ENCODE peak calls at places on chromosomes 4 and X, in four cellular contexts. One of them, this sample, is unnamed.

GRCh38 chr4:2352729-2353221 is 65.7 kb downstream of the ZFYVE28 start:
- DNase-seq in left lung: peak
- DNase-seq in fibroblast of mammary gland: no peak
- DNase-seq in iris pigment epithelial cell: no peak
- DNase-seq in this sample: peak

GRCh38 chr4:140267576-140267975 is 105.9 kb upstream of the SCOC start:
- DNase-seq in left lung: no peak
- DNase-seq in fibroblast of mammary gland: no peak
- DNase-seq in iris pigment epithelial cell: peak
- DNase-seq in this sample: no peak

GRCh38 chrX:72409993-72410392 is 104.3 kb upstream of the CITED1 start:
- DNase-seq in left lung: no peak
- DNase-seq in fibroblast of mammary gland: no peak
- DNase-seq in iris pigment epithelial cell: no peak
- DNase-seq in this sample: no peak

GRCh38 chr4:46993075-46994006 is at the start of gene GABRA4:
- DNase-seq in left lung: peak
- DNase-seq in fibroblast of mammary gland: no peak
- DNase-seq in iris pigment epithelial cell: no peak
- DNase-seq in this sample: no peak

GRCh38 chrX:13305091-13305490 is 14.8 kb downstream of the ATXN3L start:
- DNase-seq in left lung: no peak
- DNase-seq in fibroblast of mammary gland: no peak
- DNase-seq in iris pigment epithelial cell: no peak
- DNase-seq in this sample: no peak

GRCh38 chrX:11189097-11189496 is 78.0 kb downstream of the HCCS start:
- DNase-seq in left lung: no peak
- DNase-seq in fibroblast of mammary gland: no peak
- DNase-seq in iris pigment epithelial cell: no peak
- DNase-seq in this sample: no peak

GRCh38 chr4:39721788-39722187 is 23.9 kb downstream of the UBE2K start:
- DNase-seq in left lung: no peak
- DNase-seq in fibroblast of mammary gland: no peak
- DNase-seq in iris pigment epithelial cell: no peak
- DNase-seq in this sample: no peak

GRCh38 chr4:119039779-119040178 is 95.9 kb upstream of the MYOZ2 start:
- DNase-seq in left lung: no peak
- DNase-seq in fibroblast of mammary gland: no peak
- DNase-seq in iris pigment epithelial cell: no peak
- DNase-seq in this sample: no peak

GRCh38 chrX:50697691-50698090 is 116.3 kb downstream of the SHROOM4 start:
- DNase-seq in left lung: no peak
- DNase-seq in fibroblast of mammary gland: peak
- DNase-seq in iris pigment epithelial cell: peak
- DNase-seq in this sample: no peak

GRCh38 chr4:153205028-153205648 is 895 bp downstream of the TRIM2 start:
- DNase-seq in left lung: no peak
- DNase-seq in fibroblast of mammary gland: no peak
- DNase-seq in iris pigment epithelial cell: no peak
- DNase-seq in this sample: no peak

GRCh38 chr4:41506071-41506470 is 31.9 kb upstream of the LIMCH1 start:
- DNase-seq in left lung: no peak
- DNase-seq in fibroblast of mammary gland: no peak
- DNase-seq in iris pigment epithelial cell: peak
- DNase-seq in this sample: no peak

GRCh38 chrX:50579955-50580354 is 109.3 kb upstream of the DGKK start:
- DNase-seq in left lung: no peak
- DNase-seq in fibroblast of mammary gland: peak
- DNase-seq in iris pigment epithelial cell: peak
- DNase-seq in this sample: no peak

GRCh38 chr4:132593717-132594400 is 555.2 kb upstream of the PCDH10 start:
- DNase-seq in left lung: no peak
- DNase-seq in fibroblast of mammary gland: no peak
- DNase-seq in iris pigment epithelial cell: no peak
- DNase-seq in this sample: no peak

GRCh38 chrX:71912156-71912555 is 1.5 kb downstream of the NHSL2 start:
- DNase-seq in left lung: no peak
- DNase-seq in fibroblast of mammary gland: no peak
- DNase-seq in iris pigment epithelial cell: no peak
- DNase-seq in this sample: no peak

GRCh38 chr4:90718926-90719325 is 591.7 kb downstream of the CCSER1 start:
- DNase-seq in left lung: no peak
- DNase-seq in fibroblast of mammary gland: no peak
- DNase-seq in iris pigment epithelial cell: no peak
- DNase-seq in this sample: no peak

GRCh38 chr4:114563536-114564315 is 34.9 kb upstream of the UGT8 start:
- DNase-seq in left lung: no peak
- DNase-seq in fibroblast of mammary gland: no peak
- DNase-seq in iris pigment epithelial cell: peak
- DNase-seq in this sample: no peak

GRCh38 chrX:122475306-122475705 is 708.8 kb upstream of the GRIA3 start:
- DNase-seq in left lung: no peak
- DNase-seq in fibroblast of mammary gland: no peak
- DNase-seq in iris pigment epithelial cell: no peak
- DNase-seq in this sample: no peak

GRCh38 chr4:2909583-2909982 is 53.6 kb downstream of the NOP14 start:
- DNase-seq in left lung: no peak
- DNase-seq in fibroblast of mammary gland: no peak
- DNase-seq in iris pigment epithelial cell: no peak
- DNase-seq in this sample: no peak